ENCODE peak calls at places on chromosomes 16 and 17, in nine cellular contexts. One of them, this sample, is unnamed. For H3K4me1 and H3K79me2, the result is how much of the 10 kb centered on the place peaks cover.

GRCh38 chr17:80095844-80096475 is 5.4 kb upstream of the GAA start:
- DNase-seq in fibroblast of lung: no peak
- DNase-seq in DND-41: no peak
- DNase-seq in H1: no peak
- DNase-seq in neural progenitor cell: no peak
- DNase-seq in GM23248: no peak
- DNase-seq in Karpas-422: no peak
- DNase-seq in GM23338: no peak
- DNase-seq in PC-3: no peak
- DNase-seq in this sample: no peak

GRCh38 chr17:77746901-77747620 is 211.4 kb upstream of the TNRC6C start:
- DNase-seq in Karpas-422: no peak
- DNase-seq in neural progenitor cell: peak
- DNase-seq in fibroblast of lung: no peak
- DNase-seq in PC-3: no peak
- DNase-seq in GM23248: no peak
- DNase-seq in DND-41: no peak
- DNase-seq in H1: no peak
- DNase-seq in GM23338: no peak
- DNase-seq in this sample: no peak

GRCh38 chr17:27475070-27475673 is 18.9 kb downstream of the KSR1 start:
- DNase-seq in GM23248: no peak
- DNase-seq in H1: no peak
- DNase-seq in DND-41: no peak
- DNase-seq in fibroblast of lung: no peak
- DNase-seq in PC-3: no peak
- DNase-seq in Karpas-422: no peak
- DNase-seq in GM23338: no peak
- DNase-seq in neural progenitor cell: no peak
- DNase-seq in this sample: no peak

GRCh38 chr16:57606147-57606846 is 22.1 kb upstream of the ADGRG1 start:
- DNase-seq in neural progenitor cell: no peak
- DNase-seq in GM23248: no peak
- DNase-seq in PC-3: no peak
- DNase-seq in Karpas-422: no peak
- DNase-seq in fibroblast of lung: no peak
- DNase-seq in GM23338: no peak
- DNase-seq in H1: no peak
- DNase-seq in DND-41: no peak
- DNase-seq in this sample: no peak

GRCh38 chr16:30335598-30336474 is 19.3 kb downstream of the CD2BP2 start:
- DNase-seq in Karpas-422: peak
- DNase-seq in GM23338: no peak
- DNase-seq in PC-3: peak
- DNase-seq in neural progenitor cell: no peak
- DNase-seq in fibroblast of lung: peak
- DNase-seq in GM23248: peak
- DNase-seq in DND-41: peak
- DNase-seq in H1: no peak
- DNase-seq in this sample: peak

GRCh38 chr17:10556301-10557005 is 7.0 kb upstream of the MYH2 start:
- DNase-seq in Karpas-422: no peak
- DNase-seq in GM23338: no peak
- DNase-seq in PC-3: no peak
- DNase-seq in H1: no peak
- DNase-seq in DND-41: no peak
- DNase-seq in GM23248: peak
- DNase-seq in fibroblast of lung: no peak
- DNase-seq in neural progenitor cell: no peak
- DNase-seq in this sample: no peak

GRCh38 chr17:68621065-68621464 is 19.9 kb upstream of the FAM20A start:
- DNase-seq in neural progenitor cell: no peak
- DNase-seq in PC-3: peak
- DNase-seq in DND-41: no peak
- DNase-seq in H1: no peak
- DNase-seq in fibroblast of lung: no peak
- DNase-seq in Karpas-422: no peak
- DNase-seq in GM23338: no peak
- DNase-seq in GM23248: peak
- DNase-seq in this sample: no peak

GRCh38 chr17:57689254-57689653 is 55.8 kb downstream of the CCDC182 start:
- DNase-seq in Karpas-422: no peak
- DNase-seq in H1: no peak
- DNase-seq in PC-3: no peak
- DNase-seq in GM23338: no peak
- DNase-seq in DND-41: no peak
- DNase-seq in neural progenitor cell: no peak
- DNase-seq in fibroblast of lung: no peak
- DNase-seq in GM23248: no peak
- DNase-seq in this sample: no peak

GRCh38 chr17:51636291-51636690 is 375.9 kb downstream of the UTP18 start:
- DNase-seq in GM23248: no peak
- DNase-seq in neural progenitor cell: peak
- DNase-seq in Karpas-422: no peak
- DNase-seq in H1: no peak
- DNase-seq in PC-3: peak
- DNase-seq in GM23338: peak
- DNase-seq in fibroblast of lung: no peak
- DNase-seq in DND-41: no peak
- DNase-seq in this sample: peak

GRCh38 chr17:60311936-60312335 is 80.0 kb downstream of the USP32 start:
- DNase-seq in DND-41: no peak
- DNase-seq in GM23248: peak
- DNase-seq in neural progenitor cell: no peak
- DNase-seq in PC-3: no peak
- DNase-seq in Karpas-422: no peak
- DNase-seq in fibroblast of lung: peak
- DNase-seq in H1: no peak
- DNase-seq in GM23338: no peak
- DNase-seq in this sample: no peak

GRCh38 chr16:9683677-9684076 is 498.6 kb downstream of the GRIN2A start:
- DNase-seq in fibroblast of lung: no peak
- DNase-seq in GM23338: no peak
- DNase-seq in neural progenitor cell: no peak
- DNase-seq in DND-41: no peak
- DNase-seq in Karpas-422: no peak
- DNase-seq in GM23248: no peak
- DNase-seq in H1: no peak
- DNase-seq in PC-3: no peak
- DNase-seq in this sample: no peak

GRCh38 chr17:78693346-78694083 is 88.6 kb downstream of the CYTH1 start:
- DNase-seq in Karpas-422: no peak
- DNase-seq in GM23248: no peak
- DNase-seq in DND-41: no peak
- DNase-seq in GM23338: no peak
- DNase-seq in fibroblast of lung: no peak
- DNase-seq in H1: no peak
- DNase-seq in neural progenitor cell: no peak
- DNase-seq in PC-3: no peak
- DNase-seq in this sample: no peak

GRCh38 chr17:46738544-46738943 is 79.9 kb downstream of the WNT3 start:
- DNase-seq in neural progenitor cell: no peak
- DNase-seq in DND-41: no peak
- DNase-seq in Karpas-422: no peak
- DNase-seq in GM23338: no peak
- DNase-seq in fibroblast of lung: peak
- DNase-seq in H1: no peak
- DNase-seq in PC-3: no peak
- DNase-seq in GM23248: peak
- DNase-seq in this sample: no peak

GRCh38 chr16:73878616-73879015 is 418.0 kb upstream of the PSMD7 start:
- DNase-seq in PC-3: peak
- DNase-seq in DND-41: no peak
- DNase-seq in GM23248: peak
- DNase-seq in neural progenitor cell: peak
- DNase-seq in fibroblast of lung: peak
- DNase-seq in GM23338: peak
- DNase-seq in H1: no peak
- DNase-seq in Karpas-422: peak
- DNase-seq in this sample: no peak

GRCh38 chr17:70022175-70022574 is 52.9 kb upstream of the KCNJ16 start:
- DNase-seq in GM23248: peak
- DNase-seq in DND-41: no peak
- DNase-seq in H1: no peak
- DNase-seq in fibroblast of lung: peak
- DNase-seq in neural progenitor cell: no peak
- DNase-seq in GM23338: no peak
- DNase-seq in PC-3: no peak
- DNase-seq in Karpas-422: no peak
- DNase-seq in this sample: no peak

GRCh38 chr17:15381707-15382106 is 40.3 kb upstream of the TEKT3 start:
- DNase-seq in fibroblast of lung: no peak
- DNase-seq in PC-3: peak
- DNase-seq in Karpas-422: no peak
- DNase-seq in H1: no peak
- DNase-seq in DND-41: no peak
- DNase-seq in GM23248: no peak
- DNase-seq in GM23338: no peak
- DNase-seq in neural progenitor cell: no peak
- DNase-seq in this sample: no peak

GRCh38 chr17:76560877-76561221 is 21.0 kb downstream of the PRCD start:
- DNase-seq in H1: no peak
- DNase-seq in PC-3: no peak
- DNase-seq in GM23248: peak
- DNase-seq in Karpas-422: no peak
- DNase-seq in fibroblast of lung: no peak
- DNase-seq in neural progenitor cell: no peak
- DNase-seq in GM23338: no peak
- DNase-seq in DND-41: no peak
- DNase-seq in this sample: no peak

GRCh38 chr17:76562734-76563148 is 22.9 kb downstream of the PRCD start:
- DNase-seq in fibroblast of lung: peak
- DNase-seq in GM23248: peak
- DNase-seq in neural progenitor cell: no peak
- DNase-seq in DND-41: no peak
- DNase-seq in H1: no peak
- DNase-seq in GM23338: no peak
- DNase-seq in Karpas-422: no peak
- DNase-seq in PC-3: peak
- DNase-seq in this sample: no peak

GRCh38 chr17:76561332-76561731 is 21.5 kb downstream of the PRCD start:
- DNase-seq in DND-41: no peak
- DNase-seq in GM23248: peak
- DNase-seq in H1: no peak
- DNase-seq in GM23338: no peak
- DNase-seq in Karpas-422: no peak
- DNase-seq in fibroblast of lung: no peak
- DNase-seq in PC-3: peak
- DNase-seq in neural progenitor cell: no peak
- DNase-seq in this sample: no peak

GRCh38 chr17:76560036-76560876 is 20.4 kb downstream of the PRCD start:
- DNase-seq in fibroblast of lung: no peak
- DNase-seq in PC-3: peak
- DNase-seq in H1: no peak
- DNase-seq in GM23248: no peak
- DNase-seq in DND-41: no peak
- DNase-seq in neural progenitor cell: no peak
- DNase-seq in GM23338: no peak
- DNase-seq in Karpas-422: no peak
- DNase-seq in this sample: no peak

DNA sequence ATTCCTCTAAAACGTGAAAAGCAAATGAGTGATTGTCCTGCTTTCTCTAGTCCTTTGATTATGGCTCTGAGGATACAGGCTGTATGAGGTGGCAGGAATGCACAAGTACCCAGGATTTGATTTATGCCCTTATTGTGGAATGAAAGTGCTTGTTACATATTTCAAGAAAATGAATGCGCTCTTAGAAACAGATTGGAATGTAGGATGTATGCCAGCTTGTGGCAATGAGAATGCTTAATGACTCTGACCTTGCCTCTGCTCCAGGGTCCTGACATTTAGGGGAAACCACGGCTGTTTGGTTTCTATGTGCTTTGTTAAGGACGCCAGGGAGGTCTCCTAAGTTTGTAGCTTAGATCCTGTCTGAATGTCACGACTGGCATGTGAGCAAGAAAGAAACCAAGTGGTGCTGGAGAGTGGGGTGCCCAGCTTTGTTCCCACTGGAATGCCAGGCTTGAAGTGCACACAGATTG is 22.0 kb downstream of the PRCD start:
- DNase-seq in PC-3: peak
- DNase-seq in neural progenitor cell: no peak
- DNase-seq in Karpas-422: no peak
- DNase-seq in fibroblast of lung: peak
- DNase-seq in H1: no peak
- DNase-seq in GM23248: peak
- DNase-seq in GM23338: no peak
- DNase-seq in DND-41: no peak
- DNase-seq in this sample: no peak
- H3K4me2 ChIP-seq in PC-3: peak
- H3K4me2 ChIP-seq in neural progenitor cell: no peak
- H3K4me2 ChIP-seq in Karpas-422: no peak
- H3K4me2 ChIP-seq in fibroblast of lung: peak
- H3K4me2 ChIP-seq in H1: peak
- H3K4me2 ChIP-seq in GM23248: peak
- H3K4me2 ChIP-seq in GM23338: peak
- H3K4me2 ChIP-seq in DND-41: peak
- H3K4me2 ChIP-seq in this sample: no peak

GRCh38 chr16:49663081-49664057 is 192.5 kb downstream of the ZNF423 start:
- DNase-seq in PC-3: no peak
- DNase-seq in GM23248: peak
- DNase-seq in DND-41: no peak
- DNase-seq in Karpas-422: no peak
- DNase-seq in fibroblast of lung: no peak
- DNase-seq in neural progenitor cell: no peak
- DNase-seq in H1: no peak
- DNase-seq in GM23338: no peak
- DNase-seq in this sample: no peak
- H3K4me1 ChIP-seq in PC-3: under half
- H3K4me1 ChIP-seq in GM23248: under half
- H3K4me1 ChIP-seq in DND-41: under half
- H3K4me1 ChIP-seq in Karpas-422: under half
- H3K4me1 ChIP-seq in fibroblast of lung: under half
- H3K4me1 ChIP-seq in neural progenitor cell: under half
- H3K4me1 ChIP-seq in H1: under half
- H3K4me1 ChIP-seq in GM23338: under half
- H3K4me1 ChIP-seq in this sample: under half

DNA sequence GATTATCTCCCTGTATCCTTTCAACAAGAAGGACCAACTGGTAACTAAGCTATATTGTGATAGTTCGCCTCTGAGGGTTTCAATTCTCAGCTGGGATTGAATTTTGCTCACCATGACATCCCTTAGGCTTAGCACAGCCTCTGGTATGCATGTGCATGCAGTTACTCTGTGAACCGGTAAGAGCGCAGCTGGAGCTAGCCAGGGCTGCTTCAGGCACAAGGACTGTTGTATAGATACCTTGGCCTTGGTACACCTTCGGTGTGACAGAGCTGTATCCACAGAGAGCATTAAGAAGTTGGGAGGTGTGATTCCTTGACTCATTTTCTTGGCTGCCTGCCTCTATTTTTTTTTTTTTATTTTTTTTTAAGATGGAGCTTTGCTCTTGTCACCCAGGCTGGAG is 2.3 kb upstream of the NUTF2 start:
- DNase-seq in GM23248: peak
- DNase-seq in H1: no peak
- DNase-seq in PC-3: peak
- DNase-seq in fibroblast of lung: peak
- DNase-seq in neural progenitor cell: peak
- DNase-seq in Karpas-422: peak
- DNase-seq in DND-41: no peak
- DNase-seq in GM23338: peak
- DNase-seq in this sample: no peak
- H3K79me2 ChIP-seq in GM23248: half or more
- H3K79me2 ChIP-seq in H1: under half
- H3K79me2 ChIP-seq in PC-3: half or more
- H3K79me2 ChIP-seq in fibroblast of lung: under half
- H3K79me2 ChIP-seq in neural progenitor cell: half or more
- H3K79me2 ChIP-seq in Karpas-422: half or more
- H3K79me2 ChIP-seq in DND-41: half or more
- H3K79me2 ChIP-seq in GM23338: half or more
- H3K79me2 ChIP-seq in this sample: under half

GRCh38 chr17:81741594-81742452 is 29.7 kb downstream of the SLC25A10 start:
- DNase-seq in GM23248: no peak
- DNase-seq in neural progenitor cell: no peak
- DNase-seq in fibroblast of lung: no peak
- DNase-seq in Karpas-422: no peak
- DNase-seq in H1: no peak
- DNase-seq in PC-3: no peak
- DNase-seq in DND-41: no peak
- DNase-seq in GM23338: no peak
- DNase-seq in this sample: no peak
- H3K4me2 ChIP-seq in GM23248: no peak
- H3K4me2 ChIP-seq in neural progenitor cell: no peak
- H3K4me2 ChIP-seq in fibroblast of lung: no peak
- H3K4me2 ChIP-seq in Karpas-422: no peak
- H3K4me2 ChIP-seq in H1: no peak
- H3K4me2 ChIP-seq in PC-3: no peak
- H3K4me2 ChIP-seq in DND-41: no peak
- H3K4me2 ChIP-seq in GM23338: no peak
- H3K4me2 ChIP-seq in this sample: no peak

This sample was measured in H9.